ENCODE peak calls at places on chromosomes 5 and 9, in nine cellular contexts. One of them, this sample, is unnamed.

GRCh38 chr9:129496187-129497063 is 124.5 kb downstream of the C9orf50 start:
- DNase-seq in cardiac muscle cell: peak; percentile 98
- DNase-seq in heart right ventricle: peak; percentile 95
- DNase-seq in fibroblast of the aortic adventitia: peak; percentile 93
- DNase-seq in dorsolateral prefrontal cortex: peak; percentile 96
- DNase-seq in fibroblast of pulmonary artery: peak; percentile 96
- DNase-seq in fibroblast of lung: peak; percentile 96
- DNase-seq in AG09309: no peak
- DNase-seq in astrocyte: peak; percentile 91
- DNase-seq in this sample: peak; percentile 62

GRCh38 chr5:95823738-95824609 is 1.4 kb upstream of the GLRX start:
- DNase-seq in fibroblast of pulmonary artery: peak; percentile 96
- DNase-seq in heart right ventricle: peak; percentile 53
- DNase-seq in fibroblast of lung: peak; percentile 93
- DNase-seq in dorsolateral prefrontal cortex: no peak
- DNase-seq in cardiac muscle cell: peak; percentile 95
- DNase-seq in astrocyte: peak; percentile 93
- DNase-seq in fibroblast of the aortic adventitia: peak; percentile 92
- DNase-seq in AG09309: peak; percentile 91
- DNase-seq in this sample: peak; percentile 96

GRCh38 chr5:32934529-32934928 is 223.4 kb downstream of the NPR3 start:
- DNase-seq in fibroblast of the aortic adventitia: no peak
- DNase-seq in fibroblast of pulmonary artery: no peak
- DNase-seq in heart right ventricle: peak; percentile 13
- DNase-seq in dorsolateral prefrontal cortex: no peak
- DNase-seq in astrocyte: no peak
- DNase-seq in fibroblast of lung: no peak
- DNase-seq in AG09309: no peak
- DNase-seq in cardiac muscle cell: no peak
- DNase-seq in this sample: no peak

GRCh38 chr9:106916491-106917235 is 53.7 kb downstream of the ZNF462 start:
- DNase-seq in fibroblast of the aortic adventitia: peak; percentile 83
- DNase-seq in dorsolateral prefrontal cortex: no peak
- DNase-seq in astrocyte: peak; percentile 93
- DNase-seq in fibroblast of lung: peak; percentile 63
- DNase-seq in AG09309: peak; percentile 35
- DNase-seq in heart right ventricle: no peak
- DNase-seq in fibroblast of pulmonary artery: peak; percentile 90
- DNase-seq in cardiac muscle cell: peak; percentile 82
- DNase-seq in this sample: no peak

GRCh38 chr9:136494531-136495215 is 11.8 kb upstream of the SEC16A start:
- DNase-seq in fibroblast of the aortic adventitia: no peak
- DNase-seq in AG09309: no peak
- DNase-seq in fibroblast of pulmonary artery: no peak
- DNase-seq in astrocyte: peak; percentile 41
- DNase-seq in fibroblast of lung: no peak
- DNase-seq in dorsolateral prefrontal cortex: peak; percentile 71
- DNase-seq in heart right ventricle: peak; percentile 23
- DNase-seq in cardiac muscle cell: no peak
- DNase-seq in this sample: no peak

GRCh38 chr5:159951387-159951786 is 35.1 kb downstream of the ADRA1B start:
- DNase-seq in fibroblast of the aortic adventitia: no peak
- DNase-seq in fibroblast of pulmonary artery: no peak
- DNase-seq in fibroblast of lung: no peak
- DNase-seq in dorsolateral prefrontal cortex: no peak
- DNase-seq in AG09309: no peak
- DNase-seq in cardiac muscle cell: peak; percentile 22
- DNase-seq in astrocyte: no peak
- DNase-seq in heart right ventricle: no peak
- DNase-seq in this sample: peak; percentile 8

GRCh38 chr5:78648359-78649219 is at the start of gene LHFPL2:
- DNase-seq in astrocyte: peak; percentile 56
- DNase-seq in heart right ventricle: peak; percentile 82
- DNase-seq in dorsolateral prefrontal cortex: no peak
- DNase-seq in fibroblast of pulmonary artery: peak; percentile 83
- DNase-seq in fibroblast of the aortic adventitia: peak; percentile 65
- DNase-seq in cardiac muscle cell: peak; percentile 90
- DNase-seq in fibroblast of lung: peak; percentile 73
- DNase-seq in AG09309: no peak
- DNase-seq in this sample: no peak

GRCh38 chr5:82835488-82835887 is 241.7 kb downstream of the TMEM167A start:
- DNase-seq in fibroblast of lung: no peak
- DNase-seq in AG09309: no peak
- DNase-seq in fibroblast of the aortic adventitia: no peak
- DNase-seq in fibroblast of pulmonary artery: no peak
- DNase-seq in dorsolateral prefrontal cortex: no peak
- DNase-seq in astrocyte: no peak
- DNase-seq in heart right ventricle: no peak
- DNase-seq in cardiac muscle cell: no peak
- DNase-seq in this sample: no peak

GRCh38 chr5:154901276-154901675 is 36.7 kb downstream of the GEMIN5 start:
- DNase-seq in fibroblast of lung: peak; percentile 57
- DNase-seq in cardiac muscle cell: no peak
- DNase-seq in fibroblast of pulmonary artery: no peak
- DNase-seq in AG09309: no peak
- DNase-seq in heart right ventricle: no peak
- DNase-seq in astrocyte: peak; percentile 10
- DNase-seq in dorsolateral prefrontal cortex: no peak
- DNase-seq in fibroblast of the aortic adventitia: no peak
- DNase-seq in this sample: no peak

GRCh38 chr9:90900130-90900529 is 98.5 kb downstream of the SYK start:
- DNase-seq in cardiac muscle cell: peak; percentile 49
- DNase-seq in fibroblast of the aortic adventitia: peak; percentile 12
- DNase-seq in fibroblast of lung: no peak
- DNase-seq in fibroblast of pulmonary artery: no peak
- DNase-seq in dorsolateral prefrontal cortex: no peak
- DNase-seq in astrocyte: no peak
- DNase-seq in heart right ventricle: peak; percentile 48
- DNase-seq in AG09309: no peak
- DNase-seq in this sample: no peak

GRCh38 chr5:155053482-155053881 is 39.9 kb downstream of the KIF4B start:
- DNase-seq in astrocyte: no peak
- DNase-seq in AG09309: no peak
- DNase-seq in fibroblast of lung: no peak
- DNase-seq in heart right ventricle: peak; percentile 19
- DNase-seq in cardiac muscle cell: no peak
- DNase-seq in fibroblast of the aortic adventitia: no peak
- DNase-seq in dorsolateral prefrontal cortex: no peak
- DNase-seq in fibroblast of pulmonary artery: no peak
- DNase-seq in this sample: no peak

GRCh38 chr5:9269024-9269423 is 276.9 kb downstream of the SEMA5A start:
- DNase-seq in astrocyte: peak; percentile 26
- DNase-seq in fibroblast of lung: no peak
- DNase-seq in cardiac muscle cell: no peak
- DNase-seq in heart right ventricle: no peak
- DNase-seq in fibroblast of pulmonary artery: peak; percentile 13
- DNase-seq in AG09309: no peak
- DNase-seq in dorsolateral prefrontal cortex: no peak
- DNase-seq in fibroblast of the aortic adventitia: no peak
- DNase-seq in this sample: no peak

GRCh38 chr5:138275379-138275782 is 960 bp upstream of the GFRA3 start:
- DNase-seq in cardiac muscle cell: no peak
- DNase-seq in fibroblast of lung: no peak
- DNase-seq in dorsolateral prefrontal cortex: no peak
- DNase-seq in fibroblast of the aortic adventitia: no peak
- DNase-seq in heart right ventricle: no peak
- DNase-seq in fibroblast of pulmonary artery: no peak
- DNase-seq in astrocyte: no peak
- DNase-seq in AG09309: no peak
- DNase-seq in this sample: no peak

GRCh38 chr5:41763537-41763936 is 106.7 kb downstream of the OXCT1 start:
- DNase-seq in fibroblast of the aortic adventitia: no peak
- DNase-seq in fibroblast of lung: no peak
- DNase-seq in astrocyte: no peak
- DNase-seq in fibroblast of pulmonary artery: no peak
- DNase-seq in heart right ventricle: no peak
- DNase-seq in cardiac muscle cell: peak; percentile 23
- DNase-seq in dorsolateral prefrontal cortex: peak; percentile 28
- DNase-seq in AG09309: no peak
- DNase-seq in this sample: no peak

GRCh38 chr9:97986466-97986865 is 3.3 kb downstream of the ANP32B start:
- DNase-seq in astrocyte: no peak
- DNase-seq in heart right ventricle: no peak
- DNase-seq in fibroblast of lung: peak; percentile 18
- DNase-seq in cardiac muscle cell: no peak
- DNase-seq in fibroblast of the aortic adventitia: no peak
- DNase-seq in AG09309: no peak
- DNase-seq in fibroblast of pulmonary artery: no peak
- DNase-seq in dorsolateral prefrontal cortex: no peak
- DNase-seq in this sample: no peak
- H3K4me3 ChIP-seq in astrocyte: no peak overlapping the region
- H3K4me3 ChIP-seq in heart right ventricle: no peak overlapping the region
- H3K4me3 ChIP-seq in fibroblast of lung: no peak overlapping the region
- H3K4me3 ChIP-seq in cardiac muscle cell: no peak overlapping the region
- H3K4me3 ChIP-seq in fibroblast of the aortic adventitia: no peak overlapping the region
- H3K4me3 ChIP-seq in AG09309: no peak overlapping the region
- H3K4me3 ChIP-seq in fibroblast of pulmonary artery: no peak overlapping the region
- H3K4me3 ChIP-seq in dorsolateral prefrontal cortex: no peak overlapping the region
- H3K4me3 ChIP-seq in this sample: peak overlapping the region; percentile 77

DNA sequence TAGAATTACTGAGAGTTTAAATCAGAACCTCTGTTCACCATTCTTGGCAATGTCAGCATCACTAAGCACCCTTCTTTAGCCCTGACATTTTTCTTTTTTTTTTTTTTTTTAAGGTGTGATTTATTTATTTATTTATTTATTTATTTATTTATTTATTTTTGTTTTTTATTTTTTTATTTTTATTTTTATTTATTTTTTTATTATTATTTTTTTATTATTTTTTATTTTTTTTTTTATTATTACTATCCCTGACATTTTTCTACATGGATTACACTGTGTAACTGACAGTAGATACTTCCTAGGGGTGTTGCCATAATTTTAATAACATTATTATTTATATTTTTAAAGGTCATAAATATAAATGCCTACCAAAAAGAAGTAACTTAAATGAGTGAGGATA is 47.0 kb upstream of the TRPM3 start:
- DNase-seq in astrocyte: no peak
- DNase-seq in fibroblast of lung: no peak
- DNase-seq in heart right ventricle: no peak
- DNase-seq in fibroblast of the aortic adventitia: no peak
- DNase-seq in AG09309: no peak
- DNase-seq in dorsolateral prefrontal cortex: no peak
- DNase-seq in fibroblast of pulmonary artery: no peak
- DNase-seq in cardiac muscle cell: no peak
- DNase-seq in this sample: no peak
- H3K4me3 ChIP-seq in astrocyte: no peak overlapping the region
- H3K4me3 ChIP-seq in fibroblast of lung: no peak overlapping the region
- H3K4me3 ChIP-seq in heart right ventricle: no peak overlapping the region
- H3K4me3 ChIP-seq in fibroblast of the aortic adventitia: no peak overlapping the region
- H3K4me3 ChIP-seq in AG09309: no peak overlapping the region
- H3K4me3 ChIP-seq in dorsolateral prefrontal cortex: no peak overlapping the region
- H3K4me3 ChIP-seq in fibroblast of pulmonary artery: no peak overlapping the region
- H3K4me3 ChIP-seq in cardiac muscle cell: no peak overlapping the region
- H3K4me3 ChIP-seq in this sample: no peak overlapping the region

GRCh38 chr9:109329274-109330258 is 8.7 kb upstream of the EPB41L4B start:
- DNase-seq in fibroblast of the aortic adventitia: peak; percentile 78
- DNase-seq in cardiac muscle cell: peak; percentile 74
- DNase-seq in fibroblast of lung: peak; percentile 85
- DNase-seq in dorsolateral prefrontal cortex: no peak
- DNase-seq in fibroblast of pulmonary artery: peak; percentile 63
- DNase-seq in AG09309: no peak
- DNase-seq in astrocyte: peak; percentile 78
- DNase-seq in heart right ventricle: peak; percentile 45
- DNase-seq in this sample: no peak
- H3K4me3 ChIP-seq in fibroblast of the aortic adventitia: no peak overlapping the region
- H3K4me3 ChIP-seq in cardiac muscle cell: no peak overlapping the region
- H3K4me3 ChIP-seq in fibroblast of lung: no peak overlapping the region
- H3K4me3 ChIP-seq in dorsolateral prefrontal cortex: no peak overlapping the region
- H3K4me3 ChIP-seq in fibroblast of pulmonary artery: no peak overlapping the region
- H3K4me3 ChIP-seq in AG09309: no peak overlapping the region
- H3K4me3 ChIP-seq in astrocyte: no peak overlapping the region
- H3K4me3 ChIP-seq in heart right ventricle: no peak overlapping the region
- H3K4me3 ChIP-seq in this sample: no peak overlapping the region

GRCh38 chr5:34673463-34674125 is 17.5 kb downstream of the RAI14 start:
- DNase-seq in astrocyte: no peak
- DNase-seq in cardiac muscle cell: no peak
- DNase-seq in fibroblast of pulmonary artery: no peak
- DNase-seq in dorsolateral prefrontal cortex: no peak
- DNase-seq in fibroblast of lung: no peak
- DNase-seq in AG09309: no peak
- DNase-seq in fibroblast of the aortic adventitia: no peak
- DNase-seq in heart right ventricle: no peak
- DNase-seq in this sample: no peak
- H3K4me3 ChIP-seq in astrocyte: peak overlapping the region; percentile 7
- H3K4me3 ChIP-seq in cardiac muscle cell: no peak overlapping the region
- H3K4me3 ChIP-seq in fibroblast of pulmonary artery: no peak overlapping the region
- H3K4me3 ChIP-seq in dorsolateral prefrontal cortex: no peak overlapping the region
- H3K4me3 ChIP-seq in fibroblast of lung: no peak overlapping the region
- H3K4me3 ChIP-seq in AG09309: no peak overlapping the region
- H3K4me3 ChIP-seq in fibroblast of the aortic adventitia: no peak overlapping the region
- H3K4me3 ChIP-seq in heart right ventricle: no peak overlapping the region
- H3K4me3 ChIP-seq in this sample: no peak overlapping the region

GRCh38 chr9:88578486-88579362 is 43.7 kb downstream of the NXNL2 start:
- DNase-seq in dorsolateral prefrontal cortex: peak; percentile 76
- DNase-seq in fibroblast of the aortic adventitia: peak; percentile 81
- DNase-seq in cardiac muscle cell: peak; percentile 85
- DNase-seq in AG09309: no peak
- DNase-seq in heart right ventricle: peak; percentile 84
- DNase-seq in fibroblast of lung: peak; percentile 73
- DNase-seq in astrocyte: peak; percentile 31
- DNase-seq in fibroblast of pulmonary artery: peak; percentile 79
- DNase-seq in this sample: no peak
- H3K4me3 ChIP-seq in dorsolateral prefrontal cortex: peak overlapping the region; percentile 27
- H3K4me3 ChIP-seq in fibroblast of the aortic adventitia: no peak overlapping the region
- H3K4me3 ChIP-seq in cardiac muscle cell: no peak overlapping the region
- H3K4me3 ChIP-seq in AG09309: no peak overlapping the region
- H3K4me3 ChIP-seq in heart right ventricle: peak overlapping the region; percentile 7
- H3K4me3 ChIP-seq in fibroblast of lung: no peak overlapping the region
- H3K4me3 ChIP-seq in astrocyte: no peak overlapping the region
- H3K4me3 ChIP-seq in fibroblast of pulmonary artery: no peak overlapping the region
- H3K4me3 ChIP-seq in this sample: no peak overlapping the region

GRCh38 chr5:134370306-134370870 is 981 bp upstream of the UBE2B start:
- DNase-seq in cardiac muscle cell: no peak
- DNase-seq in AG09309: no peak
- DNase-seq in heart right ventricle: no peak
- DNase-seq in dorsolateral prefrontal cortex: no peak
- DNase-seq in fibroblast of lung: no peak
- DNase-seq in astrocyte: no peak
- DNase-seq in fibroblast of the aortic adventitia: no peak
- DNase-seq in fibroblast of pulmonary artery: peak; percentile 23
- DNase-seq in this sample: no peak

GRCh38 chr5:134371834-134372340 is 518 bp downstream of the UBE2B start:
- DNase-seq in AG09309: no peak
- DNase-seq in heart right ventricle: peak; percentile 62
- DNase-seq in cardiac muscle cell: peak; percentile 43
- DNase-seq in dorsolateral prefrontal cortex: peak; percentile 44
- DNase-seq in fibroblast of the aortic adventitia: peak; percentile 30
- DNase-seq in fibroblast of pulmonary artery: peak; percentile 44
- DNase-seq in astrocyte: peak; percentile 27
- DNase-seq in fibroblast of lung: peak; percentile 51
- DNase-seq in this sample: no peak

GRCh38 chr5:134370871-134371833 is at the start of gene UBE2B:
- DNase-seq in heart right ventricle: peak; percentile 95
- DNase-seq in cardiac muscle cell: peak; percentile 100
- DNase-seq in fibroblast of the aortic adventitia: peak; percentile 100
- DNase-seq in astrocyte: peak; percentile 100
- DNase-seq in AG09309: peak; percentile 99
- DNase-seq in fibroblast of pulmonary artery: peak; percentile 100
- DNase-seq in fibroblast of lung: peak; percentile 100
- DNase-seq in dorsolateral prefrontal cortex: peak; percentile 100
- DNase-seq in this sample: peak; percentile 100

GRCh38 chr5:134374234-134374633 is 2.9 kb downstream of the UBE2B start:
- DNase-seq in fibroblast of pulmonary artery: peak; percentile 19
- DNase-seq in dorsolateral prefrontal cortex: no peak
- DNase-seq in fibroblast of lung: no peak
- DNase-seq in cardiac muscle cell: no peak
- DNase-seq in astrocyte: no peak
- DNase-seq in AG09309: no peak
- DNase-seq in fibroblast of the aortic adventitia: no peak
- DNase-seq in heart right ventricle: no peak
- DNase-seq in this sample: no peak
- H3K4me3 ChIP-seq in fibroblast of pulmonary artery: no peak overlapping the region
- H3K4me3 ChIP-seq in dorsolateral prefrontal cortex: no peak overlapping the region
- H3K4me3 ChIP-seq in fibroblast of lung: no peak overlapping the region
- H3K4me3 ChIP-seq in cardiac muscle cell: no peak overlapping the region
- H3K4me3 ChIP-seq in astrocyte: no peak overlapping the region
- H3K4me3 ChIP-seq in AG09309: no peak overlapping the region
- H3K4me3 ChIP-seq in fibroblast of the aortic adventitia: no peak overlapping the region
- H3K4me3 ChIP-seq in heart right ventricle: peak overlapping the region; percentile 18
- H3K4me3 ChIP-seq in this sample: no peak overlapping the region